ENCODE peak calls at places on chromosomes 3 and 15, in four cellular contexts. One of them, this sample, is unnamed.

GRCh38 chr3:148697311-148698189 is at the start of gene AGTR1:
- DNase-seq in heart right ventricle: peak; percentile 79
- DNase-seq in vagina: no peak
- DNase-seq in IMR-90: peak; percentile 24
- DNase-seq in this sample: peak; percentile 74

GRCh38 chr3:97612632-97613031 is 151.9 kb upstream of the ARL6 start:
- DNase-seq in heart right ventricle: no peak
- DNase-seq in vagina: no peak
- DNase-seq in IMR-90: no peak
- DNase-seq in this sample: no peak

GRCh38 chr3:64460877-64461276 is 226.9 kb downstream of the ADAMTS9 start:
- DNase-seq in heart right ventricle: no peak
- DNase-seq in vagina: no peak
- DNase-seq in IMR-90: peak; percentile 98
- DNase-seq in this sample: no peak

GRCh38 chr3:189714991-189715961 is 84.1 kb downstream of the TP63 start:
- DNase-seq in heart right ventricle: no peak
- DNase-seq in vagina: no peak
- DNase-seq in IMR-90: peak; percentile 74
- DNase-seq in this sample: no peak

GRCh38 chr3:155853214-155854146 is 747 bp downstream of the SLC33A1 start:
- DNase-seq in heart right ventricle: peak; percentile 9
- DNase-seq in vagina: no peak
- DNase-seq in IMR-90: peak; percentile 7
- DNase-seq in this sample: peak; percentile 56

GRCh38 chr15:97036301-97036700 is 705.8 kb downstream of the NR2F2 start:
- DNase-seq in heart right ventricle: no peak
- DNase-seq in vagina: no peak
- DNase-seq in IMR-90: no peak
- DNase-seq in this sample: no peak

GRCh38 chr15:26449296-26449695 is 323.6 kb downstream of the GABRB3 start:
- DNase-seq in heart right ventricle: no peak
- DNase-seq in vagina: no peak
- DNase-seq in IMR-90: no peak
- DNase-seq in this sample: no peak

GRCh38 chr3:74009961-74010859 is 385.5 kb upstream of the PDZRN3 start:
- DNase-seq in heart right ventricle: no peak
- DNase-seq in vagina: no peak
- DNase-seq in IMR-90: no peak
- DNase-seq in this sample: no peak

GRCh38 chr15:25905140-25905539 is 42.0 kb upstream of the ATP10A start:
- DNase-seq in heart right ventricle: no peak
- DNase-seq in vagina: no peak
- DNase-seq in IMR-90: peak; percentile 88
- DNase-seq in this sample: no peak

GRCh38 chr15:26867199-26868007 is 541 bp downstream of the GABRA5 start:
- DNase-seq in heart right ventricle: no peak
- DNase-seq in vagina: no peak
- DNase-seq in IMR-90: no peak
- DNase-seq in this sample: no peak

GRCh38 chr3:15339786-15340215 is 7.4 kb upstream of the SH3BP5 start:
- DNase-seq in heart right ventricle: no peak
- DNase-seq in vagina: no peak
- DNase-seq in IMR-90: peak; percentile 75
- DNase-seq in this sample: no peak

GRCh38 chr3:4533489-4534443 is 40.6 kb downstream of the ITPR1 start:
- DNase-seq in heart right ventricle: peak; percentile 30
- DNase-seq in vagina: no peak
- DNase-seq in IMR-90: no peak
- DNase-seq in this sample: peak; percentile 48

GRCh38 chr3:127264292-127264691 is 23.6 kb downstream of the PRR20G start:
- DNase-seq in heart right ventricle: no peak
- DNase-seq in vagina: no peak
- DNase-seq in IMR-90: peak; percentile 12
- DNase-seq in this sample: no peak

GRCh38 chr3:124834723-124835718 is 52.1 kb downstream of the ITGB5 start:
- DNase-seq in heart right ventricle: peak; percentile 70
- DNase-seq in vagina: no peak
- DNase-seq in IMR-90: peak; percentile 98
- DNase-seq in this sample: peak; percentile 69

GRCh38 chr3:4978259-4978965 is 825 bp upstream of the BHLHE40 start:
- DNase-seq in heart right ventricle: peak; percentile 99
- DNase-seq in vagina: no peak
- DNase-seq in IMR-90: peak; percentile 97
- DNase-seq in this sample: peak; percentile 98

GRCh38 chr15:51134416-51135199 is 39.9 kb upstream of the TNFAIP8L3 start:
- DNase-seq in heart right ventricle: no peak
- DNase-seq in vagina: no peak
- DNase-seq in IMR-90: no peak
- DNase-seq in this sample: no peak

GRCh38 chr15:100919481-100920405 is 586 bp downstream of the LRRK1 start:
- DNase-seq in heart right ventricle: no peak
- DNase-seq in vagina: no peak
- DNase-seq in IMR-90: peak; percentile 19
- DNase-seq in this sample: no peak

GRCh38 chr15:58355352-58355964 is 76.3 kb upstream of the LIPC start:
- DNase-seq in heart right ventricle: no peak
- DNase-seq in vagina: no peak
- DNase-seq in IMR-90: no peak
- DNase-seq in this sample: no peak

GRCh38 chr3:125212509-125213372 is at the start of gene SLC12A8:
- DNase-seq in heart right ventricle: no peak
- DNase-seq in vagina: no peak
- DNase-seq in IMR-90: no peak
- DNase-seq in this sample: no peak

GRCh38 chr3:58723197-58723596 is 56.6 kb upstream of the FAM3D start:
- DNase-seq in heart right ventricle: no peak
- DNase-seq in vagina: no peak
- DNase-seq in IMR-90: peak; percentile 20
- DNase-seq in this sample: no peak

GRCh38 chr3:179196098-179196497 is 47.9 kb downstream of the PIK3CA start:
- DNase-seq in heart right ventricle: no peak
- DNase-seq in vagina: no peak
- DNase-seq in IMR-90: peak; percentile 89
- DNase-seq in this sample: no peak

GRCh38 chr15:96336643-96337353 is 6.3 kb downstream of the NR2F2 start:
- DNase-seq in heart right ventricle: no peak
- DNase-seq in vagina: no peak
- DNase-seq in IMR-90: no peak
- DNase-seq in this sample: no peak

GRCh38 chr15:77624868-77625267 is 7.8 kb downstream of the LINGO1 start:
- DNase-seq in heart right ventricle: no peak
- DNase-seq in vagina: no peak
- DNase-seq in IMR-90: no peak
- DNase-seq in this sample: no peak

GRCh38 chr3:186239321-186239720 is 122.7 kb downstream of the DGKG start:
- DNase-seq in heart right ventricle: peak; percentile 40
- DNase-seq in vagina: no peak
- DNase-seq in IMR-90: no peak
- DNase-seq in this sample: no peak

GRCh38 chr3:159763466-159764210 is 225.0 kb upstream of the IL12A start:
- DNase-seq in heart right ventricle: peak; percentile 86
- DNase-seq in vagina: no peak
- DNase-seq in IMR-90: peak; percentile 84
- DNase-seq in this sample: peak; percentile 89

GRCh38 chr3:108818404-108818803 is 4.2 kb upstream of the TRAT1 start:
- DNase-seq in heart right ventricle: no peak
- DNase-seq in vagina: no peak
- DNase-seq in IMR-90: peak; percentile 10
- DNase-seq in this sample: no peak

GRCh38 chr3:126959144-126959920 is 23.6 kb upstream of the PLXNA1 start:
- DNase-seq in heart right ventricle: no peak
- DNase-seq in vagina: no peak
- DNase-seq in IMR-90: no peak
- DNase-seq in this sample: no peak

GRCh38 chr3:186759231-186759930 is 24.0 kb upstream of the EIF4A2 start:
- DNase-seq in heart right ventricle: no peak
- DNase-seq in vagina: no peak
- DNase-seq in IMR-90: no peak
- DNase-seq in this sample: no peak

GRCh38 chr3:35322070-35322469 is 317.3 kb upstream of the ARPP21 start:
- DNase-seq in heart right ventricle: no peak
- DNase-seq in vagina: no peak
- DNase-seq in IMR-90: no peak
- DNase-seq in this sample: no peak

GRCh38 chr3:11581237-11582122 is 62.2 kb downstream of the VGLL4 start:
- DNase-seq in heart right ventricle: no peak
- DNase-seq in vagina: no peak
- DNase-seq in IMR-90: no peak
- DNase-seq in this sample: no peak

GRCh38 chr3:140022061-140022781 is 87.2 kb downstream of the CLSTN2 start:
- DNase-seq in heart right ventricle: peak; percentile 28
- DNase-seq in vagina: no peak
- DNase-seq in IMR-90: no peak
- DNase-seq in this sample: peak; percentile 68

GRCh38 chr3:44252332-44252731 is 10.6 kb downstream of the TOPAZ1 start:
- DNase-seq in heart right ventricle: no peak
- DNase-seq in vagina: no peak
- DNase-seq in IMR-90: no peak
- DNase-seq in this sample: no peak

GRCh38 chr3:78879516-78879860 is 888.3 kb downstream of the ROBO1 start:
- DNase-seq in heart right ventricle: no peak
- DNase-seq in vagina: no peak
- DNase-seq in IMR-90: no peak
- DNase-seq in this sample: no peak

GRCh38 chr3:13866406-13866965 is 13.4 kb downstream of the WNT7A start:
- DNase-seq in heart right ventricle: no peak
- DNase-seq in vagina: no peak
- DNase-seq in IMR-90: no peak
- DNase-seq in this sample: no peak

GRCh38 chr15:28109626-28110415 is 10.7 kb upstream of the OCA2 start:
- DNase-seq in heart right ventricle: no peak
- DNase-seq in vagina: no peak
- DNase-seq in IMR-90: no peak
- DNase-seq in this sample: no peak

GRCh38 chr3:143771258-143771657 is 77.0 kb downstream of the SLC9A9 start:
- DNase-seq in heart right ventricle: no peak
- DNase-seq in vagina: no peak
- DNase-seq in IMR-90: no peak
- DNase-seq in this sample: no peak

GRCh38 chr15:29740692-29741311 is 81.5 kb downstream of the TJP1 start:
- DNase-seq in heart right ventricle: no peak
- DNase-seq in vagina: no peak
- DNase-seq in IMR-90: no peak
- DNase-seq in this sample: no peak

GRCh38 chr3:67661079-67661478 is 6.7 kb upstream of the SUCLG2 start:
- DNase-seq in heart right ventricle: no peak
- DNase-seq in vagina: no peak
- DNase-seq in IMR-90: no peak
- DNase-seq in this sample: no peak

GRCh38 chr3:125104639-125105038 is 48.8 kb upstream of the HEG1 start:
- DNase-seq in heart right ventricle: no peak
- DNase-seq in vagina: no peak
- DNase-seq in IMR-90: peak; percentile 31
- DNase-seq in this sample: no peak

GRCh38 chr3:113270096-113270495 is 58.7 kb downstream of the BOC start:
- DNase-seq in heart right ventricle: no peak
- DNase-seq in vagina: no peak
- DNase-seq in IMR-90: peak; percentile 8
- DNase-seq in this sample: no peak

GRCh38 chr3:52197842-52198625 is at the start of gene ALAS1:
- DNase-seq in heart right ventricle: peak; percentile 92
- DNase-seq in vagina: no peak
- DNase-seq in IMR-90: peak; percentile 82
- DNase-seq in this sample: peak; percentile 93
- TF ChIP-seq CTCF in heart right ventricle: no peak
- TF ChIP-seq CTCF in vagina: no peak
- TF ChIP-seq CTCF in IMR-90: no peak
- TF ChIP-seq CTCF in this sample: peak; percentile 20

GRCh38 chr15:63244399-63244798 is 33.0 kb upstream of the APH1B start:
- DNase-seq in heart right ventricle: no peak
- DNase-seq in vagina: no peak
- DNase-seq in IMR-90: no peak
- DNase-seq in this sample: no peak

GRCh38 chr15:63241316-63241715 is 36.1 kb upstream of the APH1B start:
- DNase-seq in heart right ventricle: no peak
- DNase-seq in vagina: no peak
- DNase-seq in IMR-90: no peak
- DNase-seq in this sample: no peak

GRCh38 chr15:63243101-63243500 is 34.3 kb upstream of the APH1B start:
- DNase-seq in heart right ventricle: no peak
- DNase-seq in vagina: no peak
- DNase-seq in IMR-90: peak; percentile 74
- DNase-seq in this sample: peak; percentile 34

GRCh38 chr15:63244976-63245645 is 32.3 kb upstream of the APH1B start:
- DNase-seq in heart right ventricle: peak; percentile 17
- DNase-seq in vagina: no peak
- DNase-seq in IMR-90: no peak
- DNase-seq in this sample: no peak

GRCh38 chr15:63243776-63244175 is 33.6 kb upstream of the APH1B start:
- DNase-seq in heart right ventricle: no peak
- DNase-seq in vagina: no peak
- DNase-seq in IMR-90: no peak
- DNase-seq in this sample: no peak
- H3K4me1 ChIP-seq in heart right ventricle: peaks cover 36% of the 10 kb centered on the region
- H3K4me1 ChIP-seq in vagina: peaks cover 50% of the 10 kb centered on the region
- H3K4me1 ChIP-seq in IMR-90: peaks cover 9% of the 10 kb centered on the region
- H3K4me1 ChIP-seq in this sample: peaks cover 61% of the 10 kb centered on the region

GRCh38 chr3:112121577-112122547 is 11.2 kb downstream of the GCSAM start:
- DNase-seq in heart right ventricle: no peak
- DNase-seq in vagina: no peak
- DNase-seq in IMR-90: no peak
- DNase-seq in this sample: no peak
- H3K4me3 ChIP-seq in heart right ventricle: no peak overlapping the region
- H3K4me3 ChIP-seq in vagina: no peak overlapping the region
- H3K4me3 ChIP-seq in IMR-90: no peak overlapping the region
- H3K4me3 ChIP-seq in this sample: no peak overlapping the region

DNA sequence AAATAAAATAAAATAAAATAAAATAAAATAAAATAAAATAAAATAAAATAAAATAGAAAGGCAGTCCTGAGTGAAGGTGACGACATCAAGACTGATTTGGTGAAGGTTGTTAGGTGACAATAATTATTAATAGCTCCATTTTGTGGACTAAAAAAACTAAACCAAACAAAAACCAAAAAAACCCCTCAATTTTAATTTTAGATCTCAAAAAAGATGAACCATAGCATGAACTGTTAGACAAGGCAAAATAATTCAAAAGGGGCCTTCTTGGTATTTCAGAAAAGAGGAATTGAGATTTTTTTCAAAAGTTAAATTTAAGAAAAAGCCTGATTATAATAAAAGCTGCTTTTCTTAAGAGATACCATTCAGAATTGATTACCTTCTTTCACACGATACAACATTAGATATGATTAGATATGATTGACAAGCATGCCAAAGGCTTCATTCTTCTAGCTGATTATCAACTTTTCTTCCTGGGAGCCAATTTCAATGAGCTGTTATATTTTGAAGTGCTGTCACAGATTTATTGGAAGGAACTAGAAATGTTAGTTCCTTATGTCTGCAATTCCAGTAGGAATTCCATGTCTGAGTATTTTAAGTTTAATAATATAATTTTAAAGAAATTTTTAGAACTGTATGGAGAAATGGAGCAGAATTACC is 244.7 kb downstream of the MBNL1 start:
- DNase-seq in heart right ventricle: no peak
- DNase-seq in vagina: no peak
- DNase-seq in IMR-90: no peak
- DNase-seq in this sample: no peak
- TF ChIP-seq CTCF in heart right ventricle: no peak
- TF ChIP-seq CTCF in vagina: no peak
- TF ChIP-seq CTCF in IMR-90: no peak
- TF ChIP-seq CTCF in this sample: no peak